ENCODE peak calls at places on chromosomes 2 and 18, in five cellular contexts. K is A172, W is HuH-7, Y is fibroblast of pulmonary artery, Z is cardiac fibroblast. X is an unnamed sample.

GRCh38 chr18:35714539-35714938 is 133.0 kb downstream of the GALNT1 start:
- DNase-seq in K (no peak), Z (no peak), W (no peak), Y (no peak), X (no peak)

GRCh38 chr2:134919360-134920210 is 963 bp downstream of the CCNT2 start:
- DNase-seq in Y (no peak), K (peak), W (no peak), Z (no peak), X (no peak)

GRCh38 chr2:227164745-227165350 is 424 bp downstream of the COL4A3 start:
- DNase-seq in W (peak), Y (no peak), Z (no peak), K (peak), X (peak)

GRCh38 chr2:64604929-64605550 is 48.7 kb downstream of the SERTAD2 start:
- DNase-seq in Z (peak), Y (peak), W (no peak), K (no peak), X (no peak)

GRCh38 chr18:58227361-58227930 is 183.4 kb downstream of the NEDD4L start:
- DNase-seq in K (no peak), W (no peak), Z (no peak), Y (no peak), X (no peak)

GRCh38 chr2:199309973-199310372 is 147.8 kb downstream of the SATB2 start:
- DNase-seq in Y (no peak), Z (no peak), K (no peak), W (no peak), X (no peak)

GRCh38 chr2:122451040-122451439 is 695.6 kb downstream of the TSN start:
- DNase-seq in Z (peak), Y (peak), K (no peak), W (peak), X (no peak)

GRCh38 chr2:165895974-165896373 is 57.6 kb downstream of the TTC21B start:
- DNase-seq in Y (no peak), W (no peak), K (no peak), Z (no peak), X (no peak)

GRCh38 chr2:203341741-203342310 is 13.6 kb downstream of the ABI2 start:
- DNase-seq in Z (no peak), W (no peak), Y (peak), K (no peak), X (no peak)

GRCh38 chr2:230512955-230513748 is 97.2 kb downstream of the SP100 start:
- DNase-seq in W (peak), Z (no peak), Y (no peak), K (peak), X (no peak)

GRCh38 chr18:28409811-28410210 is 232.9 kb upstream of the CDH2 start:
- DNase-seq in K (no peak), W (no peak), Y (no peak), Z (no peak), X (no peak)

GRCh38 chr2:235543851-235544686 is 50.2 kb downstream of the AGAP1 start:
- DNase-seq in Y (no peak), K (no peak), Z (no peak), W (no peak), X (no peak)

GRCh38 chr2:85717308-85718005 is 23.3 kb downstream of the GNLY start:
- DNase-seq in K (no peak), Z (peak), W (no peak), Y (peak), X (no peak)

GRCh38 chr2:53231908-53232307 is 535.7 kb upstream of the CHAC2 start:
- DNase-seq in Z (no peak), Y (no peak), K (no peak), W (no peak), X (no peak)

GRCh38 chr18:58640891-58641610 is 12.2 kb upstream of the ALPK2 start:
- DNase-seq in Z (no peak), W (no peak), K (no peak), Y (no peak), X (no peak)

GRCh38 chr18:79983253-79983652 is 5.1 kb downstream of the TXNL4A start:
- DNase-seq in W (no peak), Y (no peak), K (no peak), Z (no peak), X (no peak)

GRCh38 chr2:192230864-192231453 is 36.2 kb upstream of the TMEFF2 start:
- DNase-seq in W (no peak), Z (no peak), Y (no peak), K (no peak), X (no peak)

GRCh38 chr18:33577688-33578370 is at the start of gene ASXL3:
- DNase-seq in K (no peak), Z (peak), Y (peak), W (peak), X (peak)

GRCh38 chr2:101518470-101519172 is 43.7 kb upstream of the RFX8 start:
- DNase-seq in K (peak), Y (peak), Z (peak), W (peak), X (peak)

GRCh38 chr2:85439986-85440385 is 21.5 kb downstream of the SH2D6 start:
- DNase-seq in K (no peak), Z (no peak), W (no peak), Y (no peak), X (no peak)

GRCh38 chr18:38956068-38956467 is 1390.5 kb upstream of the CELF4 start:
- DNase-seq in Z (no peak), W (no peak), K (no peak), Y (no peak), X (no peak)

GRCh38 chr18:32010124-32010745 is 8.4 kb upstream of the RNF125 start:
- DNase-seq in Z (no peak), K (peak), W (no peak), Y (no peak), X (no peak)

GRCh38 chr2:231672617-231673347 is 35.5 kb upstream of the PTMA start:
- DNase-seq in K (peak), W (peak), Y (peak), Z (peak), X (peak)

GRCh38 chr2:40155728-40156127 is 296.2 kb downstream of the SLC8A1 start:
- DNase-seq in W (no peak), K (no peak), Y (peak), Z (peak), X (no peak)

GRCh38 chr18:26190506-26190905 is 35.7 kb upstream of the TAF4B start:
- DNase-seq in Z (no peak), W (no peak), K (no peak), Y (no peak), X (no peak)

GRCh38 chr2:39136799-39137198 is 15.9 kb upstream of the SOS1 start:
- DNase-seq in K (no peak), W (no peak), Z (no peak), Y (no peak), X (no peak)

GRCh38 chr18:37509600-37509999 is 56.0 kb downstream of the CELF4 start:
- DNase-seq in Z (no peak), W (no peak), K (no peak), Y (no peak), X (no peak)

GRCh38 chr2:176455865-176456291 is 186.6 kb downstream of the MTX2 start:
- DNase-seq in W (no peak), K (no peak), Y (peak), Z (peak), X (no peak)

GRCh38 chr2:127623388-127624320 is 22.3 kb upstream of the GPR17 start:
- DNase-seq in Y (peak), K (peak), Z (no peak), W (no peak), X (no peak)

GRCh38 chr2:211035548-211036185 is 479.3 kb downstream of the CPS1 start:
- DNase-seq in K (peak), W (no peak), Z (peak), Y (peak), X (no peak)

GRCh38 chr2:174511580-174512260 is 24.9 kb upstream of the GPR155 start:
- DNase-seq in K (no peak), Z (no peak), W (no peak), Y (no peak), X (no peak)

GRCh38 chr18:77369644-77370043 is 120.0 kb downstream of the GALR1 start:
- DNase-seq in Z (no peak), W (no peak), Y (no peak), K (no peak), X (no peak)

GRCh38 chr2:111054791-111055627 is 65.7 kb upstream of the BCL2L11 start:
- DNase-seq in K (no peak), Z (no peak), Y (no peak), W (no peak), X (no peak)

GRCh38 chr2:239725551-239725890 is 299.6 kb downstream of the NDUFA10 start:
- DNase-seq in Z (no peak), K (no peak), W (no peak), Y (no peak), X (no peak)

GRCh38 chr18:49238433-49239042 is 221.9 kb downstream of the DYM start:
- DNase-seq in W (no peak), Y (peak), Z (peak), K (peak), X (no peak)

GRCh38 chr2:217248312-217248935 is 388.6 kb upstream of the TNP1 start:
- DNase-seq in Z (peak), K (no peak), W (no peak), Y (peak), X (no peak)

X was measured in Caco-2.